ENCODE peak calls at places on chromosome 16, in ten cellular contexts. One of them, this sample, is unnamed.

GRCh38 chr16:22081050-22081449 is 11.3 kb upstream of the VWA3A start:
- DNase-seq in memory B cell: no peak
- DNase-seq in EH: peak; percentile 27
- DNase-seq in dermis microvascular lymphatic vessel endothelial cell: no peak
- DNase-seq in GM12878: no peak
- DNase-seq in CD4-positive, alpha-beta memory T cell: no peak
- DNase-seq in right lobe of liver: no peak
- DNase-seq in activated CD8-positive, alpha-beta memory T cell treated with anti-CD3 and anti-CD28 coated beads for 48 hours: no peak
- DNase-seq in cardiac fibroblast: no peak
- DNase-seq in ELR: peak; percentile 23
- DNase-seq in this sample: no peak

GRCh38 chr16:67673712-67674580 is 7.3 kb downstream of the C16orf86 start:
- DNase-seq in memory B cell: no peak
- DNase-seq in EH: peak; percentile 54
- DNase-seq in dermis microvascular lymphatic vessel endothelial cell: peak; percentile 90
- DNase-seq in GM12878: no peak
- DNase-seq in CD4-positive, alpha-beta memory T cell: no peak
- DNase-seq in right lobe of liver: peak; percentile 92
- DNase-seq in activated CD8-positive, alpha-beta memory T cell treated with anti-CD3 and anti-CD28 coated beads for 48 hours: no peak
- DNase-seq in cardiac fibroblast: peak; percentile 88
- DNase-seq in ELR: no peak
- DNase-seq in this sample: peak; percentile 72

GRCh38 chr16:12199524-12199923 is 223.0 kb downstream of the SNX29 start:
- DNase-seq in memory B cell: no peak
- DNase-seq in EH: no peak
- DNase-seq in dermis microvascular lymphatic vessel endothelial cell: no peak
- DNase-seq in GM12878: no peak
- DNase-seq in CD4-positive, alpha-beta memory T cell: no peak
- DNase-seq in right lobe of liver: no peak
- DNase-seq in activated CD8-positive, alpha-beta memory T cell treated with anti-CD3 and anti-CD28 coated beads for 48 hours: no peak
- DNase-seq in cardiac fibroblast: no peak
- DNase-seq in ELR: peak; percentile 2
- DNase-seq in this sample: no peak

GRCh38 chr16:28091706-28092105 is 28.2 kb upstream of the GSG1L start:
- DNase-seq in memory B cell: no peak
- DNase-seq in EH: no peak
- DNase-seq in dermis microvascular lymphatic vessel endothelial cell: no peak
- DNase-seq in GM12878: no peak
- DNase-seq in CD4-positive, alpha-beta memory T cell: no peak
- DNase-seq in right lobe of liver: no peak
- DNase-seq in activated CD8-positive, alpha-beta memory T cell treated with anti-CD3 and anti-CD28 coated beads for 48 hours: no peak
- DNase-seq in cardiac fibroblast: no peak
- DNase-seq in ELR: no peak
- DNase-seq in this sample: no peak

GRCh38 chr16:29825145-29826044 is 5.1 kb downstream of the MVP start:
- DNase-seq in memory B cell: no peak
- DNase-seq in EH: peak; percentile 86
- DNase-seq in dermis microvascular lymphatic vessel endothelial cell: peak; percentile 67
- DNase-seq in GM12878: no peak
- DNase-seq in CD4-positive, alpha-beta memory T cell: peak; percentile 29
- DNase-seq in right lobe of liver: no peak
- DNase-seq in activated CD8-positive, alpha-beta memory T cell treated with anti-CD3 and anti-CD28 coated beads for 48 hours: no peak
- DNase-seq in cardiac fibroblast: peak; percentile 75
- DNase-seq in ELR: peak; percentile 93
- DNase-seq in this sample: peak; percentile 94

GRCh38 chr16:72241930-72242329 is 70.0 kb upstream of the PMFBP1 start:
- DNase-seq in memory B cell: no peak
- DNase-seq in EH: peak; percentile 71
- DNase-seq in dermis microvascular lymphatic vessel endothelial cell: peak; percentile 66
- DNase-seq in GM12878: no peak
- DNase-seq in CD4-positive, alpha-beta memory T cell: no peak
- DNase-seq in right lobe of liver: no peak
- DNase-seq in activated CD8-positive, alpha-beta memory T cell treated with anti-CD3 and anti-CD28 coated beads for 48 hours: no peak
- DNase-seq in cardiac fibroblast: peak; percentile 76
- DNase-seq in ELR: peak; percentile 77
- DNase-seq in this sample: no peak

GRCh38 chr16:90019543-90020259 is 445 bp upstream of the DBNDD1 start:
- DNase-seq in memory B cell: no peak
- DNase-seq in EH: peak; percentile 77
- DNase-seq in dermis microvascular lymphatic vessel endothelial cell: peak; percentile 48
- DNase-seq in GM12878: no peak
- DNase-seq in CD4-positive, alpha-beta memory T cell: peak; percentile 41
- DNase-seq in right lobe of liver: no peak
- DNase-seq in activated CD8-positive, alpha-beta memory T cell treated with anti-CD3 and anti-CD28 coated beads for 48 hours: no peak
- DNase-seq in cardiac fibroblast: peak; percentile 11
- DNase-seq in ELR: peak; percentile 85
- DNase-seq in this sample: peak; percentile 95

GRCh38 chr16:3349175-3349574 is 6.5 kb upstream of the OR2C1 start:
- DNase-seq in memory B cell: no peak
- DNase-seq in EH: no peak
- DNase-seq in dermis microvascular lymphatic vessel endothelial cell: no peak
- DNase-seq in GM12878: no peak
- DNase-seq in CD4-positive, alpha-beta memory T cell: no peak
- DNase-seq in right lobe of liver: no peak
- DNase-seq in activated CD8-positive, alpha-beta memory T cell treated with anti-CD3 and anti-CD28 coated beads for 48 hours: no peak
- DNase-seq in cardiac fibroblast: no peak
- DNase-seq in ELR: no peak
- DNase-seq in this sample: peak; percentile 3

GRCh38 chr16:10827691-10828341 is 9.2 kb upstream of the TVP23A start:
- DNase-seq in memory B cell: no peak
- DNase-seq in EH: peak; percentile 88
- DNase-seq in dermis microvascular lymphatic vessel endothelial cell: peak; percentile 47
- DNase-seq in GM12878: no peak
- DNase-seq in CD4-positive, alpha-beta memory T cell: no peak
- DNase-seq in right lobe of liver: peak; percentile 83
- DNase-seq in activated CD8-positive, alpha-beta memory T cell treated with anti-CD3 and anti-CD28 coated beads for 48 hours: no peak
- DNase-seq in cardiac fibroblast: peak; percentile 97
- DNase-seq in ELR: peak; percentile 69
- DNase-seq in this sample: peak; percentile 96

GRCh38 chr16:52773026-52773425 is 226.1 kb upstream of the TOX3 start:
- DNase-seq in memory B cell: no peak
- DNase-seq in EH: no peak
- DNase-seq in dermis microvascular lymphatic vessel endothelial cell: no peak
- DNase-seq in GM12878: no peak
- DNase-seq in CD4-positive, alpha-beta memory T cell: no peak
- DNase-seq in right lobe of liver: no peak
- DNase-seq in activated CD8-positive, alpha-beta memory T cell treated with anti-CD3 and anti-CD28 coated beads for 48 hours: no peak
- DNase-seq in cardiac fibroblast: no peak
- DNase-seq in ELR: no peak
- DNase-seq in this sample: no peak

GRCh38 chr16:85004587-85005205 is 6.6 kb downstream of the ZDHHC7 start:
- DNase-seq in memory B cell: no peak
- DNase-seq in EH: peak; percentile 95
- DNase-seq in dermis microvascular lymphatic vessel endothelial cell: peak; percentile 23
- DNase-seq in GM12878: no peak
- DNase-seq in CD4-positive, alpha-beta memory T cell: no peak
- DNase-seq in right lobe of liver: no peak
- DNase-seq in activated CD8-positive, alpha-beta memory T cell treated with anti-CD3 and anti-CD28 coated beads for 48 hours: no peak
- DNase-seq in cardiac fibroblast: peak; percentile 75
- DNase-seq in ELR: peak; percentile 96
- DNase-seq in this sample: peak; percentile 96

GRCh38 chr16:78844028-78844427 is 744.6 kb downstream of the WWOX start:
- DNase-seq in memory B cell: no peak
- DNase-seq in EH: no peak
- DNase-seq in dermis microvascular lymphatic vessel endothelial cell: no peak
- DNase-seq in GM12878: no peak
- DNase-seq in CD4-positive, alpha-beta memory T cell: no peak
- DNase-seq in right lobe of liver: no peak
- DNase-seq in activated CD8-positive, alpha-beta memory T cell treated with anti-CD3 and anti-CD28 coated beads for 48 hours: no peak
- DNase-seq in cardiac fibroblast: no peak
- DNase-seq in ELR: no peak
- DNase-seq in this sample: no peak

GRCh38 chr16:49767998-49768397 is 87.9 kb downstream of the ZNF423 start:
- DNase-seq in memory B cell: no peak
- DNase-seq in EH: no peak
- DNase-seq in dermis microvascular lymphatic vessel endothelial cell: no peak
- DNase-seq in GM12878: no peak
- DNase-seq in CD4-positive, alpha-beta memory T cell: no peak
- DNase-seq in right lobe of liver: no peak
- DNase-seq in activated CD8-positive, alpha-beta memory T cell treated with anti-CD3 and anti-CD28 coated beads for 48 hours: no peak
- DNase-seq in cardiac fibroblast: no peak
- DNase-seq in ELR: no peak
- DNase-seq in this sample: no peak

GRCh38 chr16:86118467-86119307 is 219.7 kb downstream of the IRF8 start:
- DNase-seq in memory B cell: no peak
- DNase-seq in EH: no peak
- DNase-seq in dermis microvascular lymphatic vessel endothelial cell: no peak
- DNase-seq in GM12878: peak; percentile 73
- DNase-seq in CD4-positive, alpha-beta memory T cell: no peak
- DNase-seq in right lobe of liver: no peak
- DNase-seq in activated CD8-positive, alpha-beta memory T cell treated with anti-CD3 and anti-CD28 coated beads for 48 hours: no peak
- DNase-seq in cardiac fibroblast: no peak
- DNase-seq in ELR: no peak
- DNase-seq in this sample: no peak

GRCh38 chr16:59848314-59848713 is 1114.2 kb upstream of the GOT2 start:
- DNase-seq in memory B cell: no peak
- DNase-seq in EH: no peak
- DNase-seq in dermis microvascular lymphatic vessel endothelial cell: no peak
- DNase-seq in GM12878: no peak
- DNase-seq in CD4-positive, alpha-beta memory T cell: no peak
- DNase-seq in right lobe of liver: no peak
- DNase-seq in activated CD8-positive, alpha-beta memory T cell treated with anti-CD3 and anti-CD28 coated beads for 48 hours: no peak
- DNase-seq in cardiac fibroblast: peak; percentile 5
- DNase-seq in ELR: no peak
- DNase-seq in this sample: no peak

GRCh38 chr16:67326472-67327309 is at the start of the genes KCTD19 and LRRC36:
- DNase-seq in memory B cell: peak; percentile 26
- DNase-seq in EH: peak; percentile 15
- DNase-seq in dermis microvascular lymphatic vessel endothelial cell: peak; percentile 48
- DNase-seq in GM12878: no peak
- DNase-seq in CD4-positive, alpha-beta memory T cell: peak; percentile 31
- DNase-seq in right lobe of liver: peak; percentile 55
- DNase-seq in activated CD8-positive, alpha-beta memory T cell treated with anti-CD3 and anti-CD28 coated beads for 48 hours: peak; percentile 67
- DNase-seq in cardiac fibroblast: no peak
- DNase-seq in ELR: peak; percentile 67
- DNase-seq in this sample: peak; percentile 93

GRCh38 chr16:68228652-68229051 is 7.3 kb downstream of the ESRP2 start:
- DNase-seq in memory B cell: no peak
- DNase-seq in EH: no peak
- DNase-seq in dermis microvascular lymphatic vessel endothelial cell: no peak
- DNase-seq in GM12878: no peak
- DNase-seq in CD4-positive, alpha-beta memory T cell: no peak
- DNase-seq in right lobe of liver: no peak
- DNase-seq in activated CD8-positive, alpha-beta memory T cell treated with anti-CD3 and anti-CD28 coated beads for 48 hours: no peak
- DNase-seq in cardiac fibroblast: no peak
- DNase-seq in ELR: no peak
- DNase-seq in this sample: no peak

GRCh38 chr16:65576631-65577030 is 454.8 kb upstream of the CDH11 start:
- DNase-seq in memory B cell: no peak
- DNase-seq in EH: no peak
- DNase-seq in dermis microvascular lymphatic vessel endothelial cell: no peak
- DNase-seq in GM12878: no peak
- DNase-seq in CD4-positive, alpha-beta memory T cell: no peak
- DNase-seq in right lobe of liver: no peak
- DNase-seq in activated CD8-positive, alpha-beta memory T cell treated with anti-CD3 and anti-CD28 coated beads for 48 hours: no peak
- DNase-seq in cardiac fibroblast: no peak
- DNase-seq in ELR: no peak
- DNase-seq in this sample: no peak

GRCh38 chr16:14098081-14098480 is 27.0 kb downstream of the MRTFB start:
- DNase-seq in memory B cell: no peak
- DNase-seq in EH: peak; percentile 65
- DNase-seq in dermis microvascular lymphatic vessel endothelial cell: no peak
- DNase-seq in GM12878: no peak
- DNase-seq in CD4-positive, alpha-beta memory T cell: no peak
- DNase-seq in right lobe of liver: no peak
- DNase-seq in activated CD8-positive, alpha-beta memory T cell treated with anti-CD3 and anti-CD28 coated beads for 48 hours: no peak
- DNase-seq in cardiac fibroblast: no peak
- DNase-seq in ELR: peak; percentile 37
- DNase-seq in this sample: no peak

GRCh38 chr16:85614338-85615013 is 1.4 kb downstream of the GSE1 start:
- DNase-seq in memory B cell: no peak
- DNase-seq in EH: no peak
- DNase-seq in dermis microvascular lymphatic vessel endothelial cell: no peak
- DNase-seq in GM12878: no peak
- DNase-seq in CD4-positive, alpha-beta memory T cell: no peak
- DNase-seq in right lobe of liver: peak; percentile 65
- DNase-seq in activated CD8-positive, alpha-beta memory T cell treated with anti-CD3 and anti-CD28 coated beads for 48 hours: no peak
- DNase-seq in cardiac fibroblast: no peak
- DNase-seq in ELR: no peak
- DNase-seq in this sample: peak; percentile 80

GRCh38 chr16:2053211-2053610 is 5.4 kb downstream of the TSC2 start:
- DNase-seq in memory B cell: no peak
- DNase-seq in EH: no peak
- DNase-seq in dermis microvascular lymphatic vessel endothelial cell: no peak
- DNase-seq in GM12878: no peak
- DNase-seq in CD4-positive, alpha-beta memory T cell: no peak
- DNase-seq in right lobe of liver: no peak
- DNase-seq in activated CD8-positive, alpha-beta memory T cell treated with anti-CD3 and anti-CD28 coated beads for 48 hours: no peak
- DNase-seq in cardiac fibroblast: no peak
- DNase-seq in ELR: no peak
- DNase-seq in this sample: no peak

GRCh38 chr16:83713597-83713996 is 94.2 kb upstream of the HSBP1 start:
- DNase-seq in memory B cell: no peak
- DNase-seq in EH: peak; percentile 31
- DNase-seq in dermis microvascular lymphatic vessel endothelial cell: no peak
- DNase-seq in GM12878: no peak
- DNase-seq in CD4-positive, alpha-beta memory T cell: no peak
- DNase-seq in right lobe of liver: no peak
- DNase-seq in activated CD8-positive, alpha-beta memory T cell treated with anti-CD3 and anti-CD28 coated beads for 48 hours: no peak
- DNase-seq in cardiac fibroblast: no peak
- DNase-seq in ELR: peak; percentile 29
- DNase-seq in this sample: no peak

GRCh38 chr16:85460983-85461813 is 151.9 kb upstream of the GSE1 start:
- DNase-seq in memory B cell: no peak
- DNase-seq in EH: peak; percentile 68
- DNase-seq in dermis microvascular lymphatic vessel endothelial cell: no peak
- DNase-seq in GM12878: no peak
- DNase-seq in CD4-positive, alpha-beta memory T cell: no peak
- DNase-seq in right lobe of liver: no peak
- DNase-seq in activated CD8-positive, alpha-beta memory T cell treated with anti-CD3 and anti-CD28 coated beads for 48 hours: no peak
- DNase-seq in cardiac fibroblast: peak; percentile 55
- DNase-seq in ELR: peak; percentile 63
- DNase-seq in this sample: peak; percentile 97

GRCh38 chr16:75572859-75573542 is 6.8 kb downstream of the GABARAPL2 start:
- DNase-seq in memory B cell: no peak
- DNase-seq in EH: no peak
- DNase-seq in dermis microvascular lymphatic vessel endothelial cell: peak; percentile 13
- DNase-seq in GM12878: no peak
- DNase-seq in CD4-positive, alpha-beta memory T cell: no peak
- DNase-seq in right lobe of liver: no peak
- DNase-seq in activated CD8-positive, alpha-beta memory T cell treated with anti-CD3 and anti-CD28 coated beads for 48 hours: no peak
- DNase-seq in cardiac fibroblast: no peak
- DNase-seq in ELR: no peak
- DNase-seq in this sample: no peak

GRCh38 chr16:84115919-84116719 is 623 bp downstream of the MBTPS1 start:
- DNase-seq in memory B cell: no peak
- DNase-seq in EH: peak; percentile 55
- DNase-seq in dermis microvascular lymphatic vessel endothelial cell: peak; percentile 49
- DNase-seq in GM12878: no peak
- DNase-seq in CD4-positive, alpha-beta memory T cell: no peak
- DNase-seq in right lobe of liver: peak; percentile 73
- DNase-seq in activated CD8-positive, alpha-beta memory T cell treated with anti-CD3 and anti-CD28 coated beads for 48 hours: no peak
- DNase-seq in cardiac fibroblast: peak; percentile 58
- DNase-seq in ELR: peak; percentile 62
- DNase-seq in this sample: no peak

GRCh38 chr16:60073376-60073775 is 1339.3 kb upstream of the GOT2 start:
- DNase-seq in memory B cell: no peak
- DNase-seq in EH: no peak
- DNase-seq in dermis microvascular lymphatic vessel endothelial cell: no peak
- DNase-seq in GM12878: no peak
- DNase-seq in CD4-positive, alpha-beta memory T cell: no peak
- DNase-seq in right lobe of liver: no peak
- DNase-seq in activated CD8-positive, alpha-beta memory T cell treated with anti-CD3 and anti-CD28 coated beads for 48 hours: no peak
- DNase-seq in cardiac fibroblast: no peak
- DNase-seq in ELR: peak; percentile 41
- DNase-seq in this sample: no peak

GRCh38 chr16:89194340-89195311 is 5.7 kb downstream of the SLC22A31 start:
- DNase-seq in memory B cell: no peak
- DNase-seq in EH: no peak
- DNase-seq in dermis microvascular lymphatic vessel endothelial cell: no peak
- DNase-seq in GM12878: no peak
- DNase-seq in CD4-positive, alpha-beta memory T cell: no peak
- DNase-seq in right lobe of liver: no peak
- DNase-seq in activated CD8-positive, alpha-beta memory T cell treated with anti-CD3 and anti-CD28 coated beads for 48 hours: no peak
- DNase-seq in cardiac fibroblast: no peak
- DNase-seq in ELR: no peak
- DNase-seq in this sample: peak; percentile 87

This sample was measured in osteoblast.